ENCODE peak calls at places on chromosomes 5 and 9, in nine cellular contexts. Z, P, F, X, J, T, I, R and Y are unnamed samples.

GRCh38 chr9:6417186-6417585 is 4.2 kb downstream of the UHRF2 start:
- DNase-seq in Z (no peak), X (no peak), I (no peak), T (no peak), P (no peak), R (no peak), J (no peak), F (peak), Y (no peak)

GRCh38 chr5:55222819-55223124 is 4.3 kb downstream of the MCIDAS start:
- DNase-seq in T (no peak), X (no peak), R (no peak), P (no peak), Z (peak), I (no peak), J (no peak), F (no peak), Y (no peak)

GRCh38 chr5:171604195-171604594 is 181.4 kb upstream of the SMIM23 start:
- DNase-seq in R (no peak), F (no peak), I (no peak), P (no peak), J (no peak), X (no peak), T (no peak), Z (no peak), Y (no peak)

GRCh38 chr9:129383005-129383414 is 204.9 kb upstream of the IER5L start:
- DNase-seq in R (no peak), P (no peak), X (no peak), F (no peak), Z (peak), J (no peak), I (no peak), T (no peak), Y (no peak)

GRCh38 chr9:130333041-130334040 is 67.8 kb downstream of the HMCN2 start:
- DNase-seq in F (no peak), J (peak), P (no peak), I (no peak), T (no peak), Z (no peak), R (no peak), X (no peak), Y (no peak)

GRCh38 chr9:122005597-122005996 is 87.5 kb downstream of the TTLL11 start:
- DNase-seq in Z (peak), X (no peak), F (peak), R (peak), I (no peak), P (no peak), J (no peak), T (no peak), Y (no peak)

GRCh38 chr9:92894711-92895362 is 17.0 kb upstream of the ZNF484 start:
- DNase-seq in R (no peak), T (no peak), P (no peak), X (no peak), J (no peak), I (no peak), Z (no peak), F (no peak), Y (no peak)

GRCh38 chr5:122101636-122102285 is 23.7 kb upstream of the LOX start:
- DNase-seq in I (no peak), J (no peak), R (peak), P (no peak), F (peak), T (no peak), Z (no peak), X (no peak), Y (no peak)

GRCh38 chr5:78899922-78900362 is 85.2 kb downstream of the ARSB start:
- DNase-seq in J (no peak), T (no peak), F (peak), X (no peak), P (no peak), Z (no peak), I (peak), R (peak), Y (no peak)

GRCh38 chr9:138076650-138077009 is 199.0 kb downstream of the CACNA1B start:
- DNase-seq in F (no peak), Z (no peak), T (no peak), J (no peak), X (no peak), R (no peak), P (no peak), I (no peak), Y (no peak)

GRCh38 chr5:22615964-22616363 is 237.2 kb downstream of the CDH12 start:
- DNase-seq in F (no peak), T (no peak), X (no peak), P (no peak), R (no peak), J (no peak), I (no peak), Z (no peak), Y (no peak)

GRCh38 chr9:38395653-38396370 is 3.3 kb downstream of the ALDH1B1 start:
- DNase-seq in P (no peak), X (no peak), T (no peak), R (no peak), F (no peak), J (no peak), I (no peak), Z (no peak), Y (no peak)

GRCh38 chr5:120538644-120539043 is 74.5 kb downstream of the PRR16 start:
- DNase-seq in X (no peak), J (no peak), I (no peak), T (no peak), Z (no peak), F (peak), R (peak), P (no peak), Y (no peak)

GRCh38 chr5:62783374-62784057 is 204.9 kb downstream of the LRRC70 start:
- DNase-seq in T (no peak), X (no peak), F (no peak), Z (peak), I (no peak), P (no peak), R (no peak), J (no peak), Y (no peak)

GRCh38 chr9:100700689-100701318 is 122.9 kb downstream of the CAVIN4 start:
- DNase-seq in P (no peak), X (no peak), T (no peak), R (no peak), J (no peak), I (peak), F (peak), Z (peak), Y (peak)

GRCh38 chr5:131193106-131193505 is 22.4 kb downstream of the LYRM7 start:
- DNase-seq in R (peak), P (no peak), J (no peak), T (no peak), I (no peak), F (no peak), Z (no peak), X (no peak), Y (no peak)

GRCh38 chr9:31045810-31046209 is 1338.6 kb upstream of the ACO1 start:
- DNase-seq in Z (no peak), J (no peak), I (no peak), R (no peak), F (no peak), P (no peak), X (no peak), T (no peak), Y (no peak)

GRCh38 chr9:89179920-89180667 is 1.5 kb upstream of the SHC3 start:
- DNase-seq in F (peak), P (no peak), Z (peak), J (peak), I (peak), X (peak), T (peak), R (peak), Y (peak)

GRCh38 chr5:56147106-56147505 is 86.0 kb downstream of the ANKRD55 start:
- DNase-seq in F (no peak), P (no peak), R (no peak), J (no peak), X (no peak), I (no peak), T (no peak), Z (no peak), Y (no peak)

GRCh38 chr9:83116026-83116425 is 53.1 kb upstream of the RASEF start:
- DNase-seq in Z (no peak), R (no peak), J (no peak), P (no peak), F (no peak), I (no peak), X (no peak), T (no peak), Y (no peak)

GRCh38 chr5:136058031-136058971 is 29.5 kb downstream of the TGFBI start:
- DNase-seq in Z (no peak), X (no peak), I (no peak), P (no peak), T (peak), J (peak), R (peak), F (peak), Y (no peak)

GRCh38 chr5:159549046-159549445 is 218.8 kb upstream of the IL12B start:
- DNase-seq in I (no peak), J (no peak), F (peak), T (no peak), R (no peak), X (no peak), Z (no peak), P (no peak), Y (no peak)

GRCh38 chr5:180591249-180591887 is at the start of gene SCGB3A1:
- DNase-seq in T (no peak), R (no peak), Z (no peak), X (no peak), F (no peak), P (no peak), I (no peak), J (no peak), Y (no peak)

GRCh38 chr5:78975035-78975434 is 10.1 kb downstream of the ARSB start:
- DNase-seq in J (no peak), F (no peak), I (no peak), X (no peak), R (no peak), T (no peak), Z (no peak), P (no peak), Y (no peak)

GRCh38 chr9:33151601-33152000 is 15.5 kb downstream of the B4GALT1 start:
- DNase-seq in P (no peak), J (no peak), R (no peak), Z (no peak), F (no peak), I (no peak), T (no peak), X (no peak), Y (no peak)

GRCh38 chr9:77019810-77020437 is 469 bp downstream of the FOXB2 start:
- DNase-seq in Z (no peak), P (no peak), X (no peak), T (no peak), I (peak), F (no peak), R (no peak), J (no peak), Y (no peak)

GRCh38 chr5:59673438-59674058 is 220.0 kb downstream of the PDE4D start:
- DNase-seq in X (no peak), T (no peak), J (no peak), P (no peak), R (peak), I (no peak), Z (no peak), F (peak), Y (peak)

GRCh38 chr5:54385994-54386393 is 69.5 kb upstream of the HSPB3 start:
- DNase-seq in X (no peak), T (no peak), I (no peak), J (no peak), R (no peak), P (no peak), F (peak), Z (no peak), Y (no peak)

GRCh38 chr5:179166171-179166885 is 106.2 kb downstream of the ZNF354C start:
- DNase-seq in I (no peak), P (no peak), Z (no peak), J (no peak), X (no peak), T (no peak), R (no peak), F (no peak), Y (no peak)

GRCh38 chr5:149959406-149960236 is 937 bp upstream of the SLC26A2 start:
- DNase-seq in P (peak), Z (peak), F (peak), I (no peak), T (no peak), X (peak), J (no peak), R (peak), Y (no peak)

GRCh38 chr9:20604561-20604960 is 17.7 kb downstream of the MLLT3 start:
- DNase-seq in X (no peak), F (peak), T (no peak), J (no peak), R (peak), I (no peak), P (no peak), Z (no peak), Y (peak)

GRCh38 chr5:107121793-107122519 is 548.8 kb downstream of the EFNA5 start:
- DNase-seq in J (no peak), Z (no peak), P (no peak), I (no peak), F (no peak), T (no peak), R (no peak), X (no peak), Y (no peak)

GRCh38 chr9:129414377-129415021 is 206.4 kb downstream of the C9orf50 start:
- DNase-seq in R (peak), F (peak), P (no peak), X (peak), Z (peak), T (no peak), I (peak), J (peak), Y (no peak)

GRCh38 chr5:79546782-79547428 is 33.0 kb upstream of the HOMER1 start:
- DNase-seq in F (peak), Z (no peak), R (peak), X (no peak), J (no peak), I (no peak), T (no peak), P (no peak), Y (no peak)